ENCODE peak calls at places on chromosomes 1 and 21, in seven cellular contexts. One of them, this sample, is unnamed.
A peak's percentile ranks its signal among the peaks of the same experiment; 100 is the strongest.

GRCh38 chr1:156574039-156574633 is 1.8 kb upstream of the IQGAP3 start:
- DNase-seq in esophagus muscularis mucosa: no peak
- DNase-seq in SJSA1: no peak
- DNase-seq in DND-41: no peak
- DNase-seq in left ventricle myocardium inferior: no peak
- DNase-seq in uterus: no peak
- DNase-seq in tibial nerve: no peak
- DNase-seq in this sample: no peak

GRCh38 chr1:152699746-152700145 is 1.6 kb downstream of the LCE2A start:
- DNase-seq in esophagus muscularis mucosa: no peak
- DNase-seq in SJSA1: no peak
- DNase-seq in DND-41: no peak
- DNase-seq in left ventricle myocardium inferior: no peak
- DNase-seq in uterus: no peak
- DNase-seq in tibial nerve: no peak
- DNase-seq in this sample: no peak

GRCh38 chr21:42421018-42421793 is 17.5 kb downstream of the UBASH3A start:
- DNase-seq in esophagus muscularis mucosa: no peak
- DNase-seq in SJSA1: no peak
- DNase-seq in DND-41: peak; percentile 85
- DNase-seq in left ventricle myocardium inferior: no peak
- DNase-seq in uterus: no peak
- DNase-seq in tibial nerve: no peak
- DNase-seq in this sample: no peak

GRCh38 chr1:29280780-29281131 is 44.4 kb downstream of the PTPRU start:
- DNase-seq in esophagus muscularis mucosa: no peak
- DNase-seq in SJSA1: no peak
- DNase-seq in DND-41: no peak
- DNase-seq in left ventricle myocardium inferior: no peak
- DNase-seq in uterus: no peak
- DNase-seq in tibial nerve: no peak
- DNase-seq in this sample: no peak

GRCh38 chr1:4660917-4661594 is 6.6 kb downstream of the AJAP1 start:
- DNase-seq in esophagus muscularis mucosa: no peak
- DNase-seq in SJSA1: no peak
- DNase-seq in DND-41: no peak
- DNase-seq in left ventricle myocardium inferior: no peak
- DNase-seq in uterus: no peak
- DNase-seq in tibial nerve: no peak
- DNase-seq in this sample: no peak

GRCh38 chr1:222357252-222357651 is 190.7 kb downstream of the HHIPL2 start:
- DNase-seq in esophagus muscularis mucosa: peak; percentile 39
- DNase-seq in SJSA1: no peak
- DNase-seq in DND-41: no peak
- DNase-seq in left ventricle myocardium inferior: no peak
- DNase-seq in uterus: no peak
- DNase-seq in tibial nerve: no peak
- DNase-seq in this sample: no peak

GRCh38 chr1:41418868-41419583 is 57.8 kb downstream of the FOXO6 start:
- DNase-seq in esophagus muscularis mucosa: no peak
- DNase-seq in SJSA1: peak; percentile 53
- DNase-seq in DND-41: no peak
- DNase-seq in left ventricle myocardium inferior: peak; percentile 83
- DNase-seq in uterus: peak; percentile 68
- DNase-seq in tibial nerve: peak; percentile 18
- DNase-seq in this sample: peak; percentile 97

GRCh38 chr1:66300986-66301451 is 232.9 kb upstream of the SGIP1 start:
- DNase-seq in esophagus muscularis mucosa: no peak
- DNase-seq in SJSA1: peak; percentile 63
- DNase-seq in DND-41: peak; percentile 17
- DNase-seq in left ventricle myocardium inferior: no peak
- DNase-seq in uterus: no peak
- DNase-seq in tibial nerve: peak; percentile 12
- DNase-seq in this sample: no peak

GRCh38 chr1:168301664-168302320 is 21.1 kb downstream of the TBX19 start:
- DNase-seq in esophagus muscularis mucosa: no peak
- DNase-seq in SJSA1: peak; percentile 70
- DNase-seq in DND-41: no peak
- DNase-seq in left ventricle myocardium inferior: no peak
- DNase-seq in uterus: no peak
- DNase-seq in tibial nerve: no peak
- DNase-seq in this sample: peak; percentile 15

GRCh38 chr1:202159534-202160371 is 649 bp downstream of the PTPN7 start:
- DNase-seq in esophagus muscularis mucosa: no peak
- DNase-seq in SJSA1: no peak
- DNase-seq in DND-41: peak; percentile 87
- DNase-seq in left ventricle myocardium inferior: no peak
- DNase-seq in uterus: no peak
- DNase-seq in tibial nerve: no peak
- DNase-seq in this sample: no peak

GRCh38 chr1:179881642-179882252 is 338 bp upstream of the TOR1AIP1 start:
- DNase-seq in esophagus muscularis mucosa: no peak
- DNase-seq in SJSA1: no peak
- DNase-seq in DND-41: no peak
- DNase-seq in left ventricle myocardium inferior: no peak
- DNase-seq in uterus: peak; percentile 93
- DNase-seq in tibial nerve: peak; percentile 86
- DNase-seq in this sample: peak; percentile 91

GRCh38 chr1:210031473-210031872 is 93.5 kb downstream of the SYT14 start:
- DNase-seq in esophagus muscularis mucosa: no peak
- DNase-seq in SJSA1: no peak
- DNase-seq in DND-41: no peak
- DNase-seq in left ventricle myocardium inferior: no peak
- DNase-seq in uterus: no peak
- DNase-seq in tibial nerve: no peak
- DNase-seq in this sample: no peak

GRCh38 chr1:201011616-201012015 is 11.9 kb downstream of the KIF21B start:
- DNase-seq in esophagus muscularis mucosa: no peak
- DNase-seq in SJSA1: no peak
- DNase-seq in DND-41: no peak
- DNase-seq in left ventricle myocardium inferior: no peak
- DNase-seq in uterus: no peak
- DNase-seq in tibial nerve: no peak
- DNase-seq in this sample: no peak

GRCh38 chr1:212410231-212410825 is 4.4 kb downstream of the PACC1 start:
- DNase-seq in esophagus muscularis mucosa: no peak
- DNase-seq in SJSA1: no peak
- DNase-seq in DND-41: no peak
- DNase-seq in left ventricle myocardium inferior: no peak
- DNase-seq in uterus: no peak
- DNase-seq in tibial nerve: no peak
- DNase-seq in this sample: no peak

GRCh38 chr1:20343149-20343936 is 52.7 kb downstream of the VWA5B1 start:
- DNase-seq in esophagus muscularis mucosa: no peak
- DNase-seq in SJSA1: no peak
- DNase-seq in DND-41: no peak
- DNase-seq in left ventricle myocardium inferior: peak; percentile 37
- DNase-seq in uterus: peak; percentile 26
- DNase-seq in tibial nerve: no peak
- DNase-seq in this sample: no peak

GRCh38 chr1:164343189-164343588 is 215.8 kb upstream of the PBX1 start:
- DNase-seq in esophagus muscularis mucosa: no peak
- DNase-seq in SJSA1: no peak
- DNase-seq in DND-41: no peak
- DNase-seq in left ventricle myocardium inferior: no peak
- DNase-seq in uterus: no peak
- DNase-seq in tibial nerve: no peak
- DNase-seq in this sample: no peak

GRCh38 chr1:177442580-177442979 is 271.8 kb downstream of the BRINP2 start:
- DNase-seq in esophagus muscularis mucosa: no peak
- DNase-seq in SJSA1: no peak
- DNase-seq in DND-41: no peak
- DNase-seq in left ventricle myocardium inferior: no peak
- DNase-seq in uterus: no peak
- DNase-seq in tibial nerve: no peak
- DNase-seq in this sample: no peak

GRCh38 chr1:111510003-111510380 is 6.6 kb upstream of the ADORA3 start:
- DNase-seq in esophagus muscularis mucosa: no peak
- DNase-seq in SJSA1: no peak
- DNase-seq in DND-41: no peak
- DNase-seq in left ventricle myocardium inferior: peak; percentile 72
- DNase-seq in uterus: peak; percentile 64
- DNase-seq in tibial nerve: no peak
- DNase-seq in this sample: no peak

GRCh38 chr1:248045209-248045608 is 1.4 kb upstream of the OR2L3 start:
- DNase-seq in esophagus muscularis mucosa: no peak
- DNase-seq in SJSA1: no peak
- DNase-seq in DND-41: no peak
- DNase-seq in left ventricle myocardium inferior: no peak
- DNase-seq in uterus: no peak
- DNase-seq in tibial nerve: no peak
- DNase-seq in this sample: no peak

GRCh38 chr1:198624648-198624980 is 14.2 kb upstream of the PTPRC start:
- DNase-seq in esophagus muscularis mucosa: no peak
- DNase-seq in SJSA1: no peak
- DNase-seq in DND-41: no peak
- DNase-seq in left ventricle myocardium inferior: no peak
- DNase-seq in uterus: no peak
- DNase-seq in tibial nerve: no peak
- DNase-seq in this sample: no peak

GRCh38 chr1:9874959-9875635 is 35.0 kb downstream of the CTNNBIP1 start:
- DNase-seq in esophagus muscularis mucosa: no peak
- DNase-seq in SJSA1: peak; percentile 78
- DNase-seq in DND-41: peak; percentile 80
- DNase-seq in left ventricle myocardium inferior: peak; percentile 67
- DNase-seq in uterus: peak; percentile 71
- DNase-seq in tibial nerve: peak; percentile 60
- DNase-seq in this sample: peak; percentile 95

GRCh38 chr1:201146626-201147390 is 7.5 kb downstream of the TMEM9 start:
- DNase-seq in esophagus muscularis mucosa: no peak
- DNase-seq in SJSA1: no peak
- DNase-seq in DND-41: no peak
- DNase-seq in left ventricle myocardium inferior: no peak
- DNase-seq in uterus: no peak
- DNase-seq in tibial nerve: no peak
- DNase-seq in this sample: no peak

GRCh38 chr1:211623510-211623909 is 44.5 kb upstream of the SLC30A1 start:
- DNase-seq in esophagus muscularis mucosa: no peak
- DNase-seq in SJSA1: no peak
- DNase-seq in DND-41: no peak
- DNase-seq in left ventricle myocardium inferior: no peak
- DNase-seq in uterus: no peak
- DNase-seq in tibial nerve: no peak
- DNase-seq in this sample: no peak

GRCh38 chr1:160850541-160850940 is 12.1 kb downstream of the CD244 start:
- DNase-seq in esophagus muscularis mucosa: no peak
- DNase-seq in SJSA1: no peak
- DNase-seq in DND-41: no peak
- DNase-seq in left ventricle myocardium inferior: no peak
- DNase-seq in uterus: no peak
- DNase-seq in tibial nerve: no peak
- DNase-seq in this sample: no peak

DNA sequence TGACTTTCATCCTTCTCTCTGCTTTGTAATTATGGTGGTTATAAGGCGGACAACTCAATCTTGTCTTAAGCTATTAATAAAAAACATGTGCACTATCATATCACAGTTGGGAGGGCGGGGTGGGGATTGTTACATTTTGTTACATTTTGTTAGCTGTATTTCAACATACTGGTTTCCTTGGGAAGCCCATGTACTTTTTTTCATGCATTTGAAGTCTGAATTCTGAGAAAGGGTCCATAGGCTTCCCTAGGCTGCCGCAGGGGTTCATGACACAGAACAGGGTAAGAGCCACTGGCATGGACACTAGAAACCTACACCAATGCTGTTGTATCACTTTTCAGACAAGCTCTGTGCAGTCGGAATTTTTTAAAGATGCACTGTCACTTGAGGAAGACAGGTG is 178.8 kb downstream of the ETS2 start:
- DNase-seq in esophagus muscularis mucosa: no peak
- DNase-seq in SJSA1: no peak
- DNase-seq in DND-41: peak; percentile 80
- DNase-seq in left ventricle myocardium inferior: no peak
- DNase-seq in uterus: no peak
- DNase-seq in tibial nerve: no peak
- DNase-seq in this sample: no peak
- H3K4me1 ChIP-seq in esophagus muscularis mucosa: peaks cover 36% of the 10 kb centered on the region
- H3K4me1 ChIP-seq in SJSA1: peaks cover 74% of the 10 kb centered on the region
- H3K4me1 ChIP-seq in DND-41: peaks cover 100% of the 10 kb centered on the region
- H3K4me1 ChIP-seq in left ventricle myocardium inferior: peaks cover 56% of the 10 kb centered on the region
- H3K4me1 ChIP-seq in uterus: peaks cover 4% of the 10 kb centered on the region
- H3K4me1 ChIP-seq in tibial nerve: no peaks in the 10 kb centered on the region
- H3K4me1 ChIP-seq in this sample: peaks cover 74% of the 10 kb centered on the region

GRCh38 chr1:234505774-234506114 is 26.8 kb upstream of the TARBP1 start:
- DNase-seq in esophagus muscularis mucosa: no peak
- DNase-seq in SJSA1: no peak
- DNase-seq in DND-41: no peak
- DNase-seq in left ventricle myocardium inferior: no peak
- DNase-seq in uterus: no peak
- DNase-seq in tibial nerve: no peak
- DNase-seq in this sample: no peak
- H3K4me3 ChIP-seq in esophagus muscularis mucosa: no peak overlapping the region
- H3K4me3 ChIP-seq in SJSA1: no peak overlapping the region
- H3K4me3 ChIP-seq in DND-41: no peak overlapping the region
- H3K4me3 ChIP-seq in left ventricle myocardium inferior: no peak overlapping the region
- H3K4me3 ChIP-seq in uterus: no peak overlapping the region
- H3K4me3 ChIP-seq in tibial nerve: no peak overlapping the region
- H3K4me3 ChIP-seq in this sample: no peak overlapping the region

GRCh38 chr1:60899464-60899863 is 182.9 kb upstream of the NFIA start:
- DNase-seq in esophagus muscularis mucosa: no peak
- DNase-seq in SJSA1: no peak
- DNase-seq in DND-41: no peak
- DNase-seq in left ventricle myocardium inferior: no peak
- DNase-seq in uterus: no peak
- DNase-seq in tibial nerve: no peak
- DNase-seq in this sample: no peak

GRCh38 chr1:60897003-60897402 is 185.4 kb upstream of the NFIA start:
- DNase-seq in esophagus muscularis mucosa: no peak
- DNase-seq in SJSA1: no peak
- DNase-seq in DND-41: no peak
- DNase-seq in left ventricle myocardium inferior: peak; percentile 33
- DNase-seq in uterus: no peak
- DNase-seq in tibial nerve: no peak
- DNase-seq in this sample: no peak

GRCh38 chr1:60898987-60899386 is 183.4 kb upstream of the NFIA start:
- DNase-seq in esophagus muscularis mucosa: no peak
- DNase-seq in SJSA1: no peak
- DNase-seq in DND-41: no peak
- DNase-seq in left ventricle myocardium inferior: no peak
- DNase-seq in uterus: no peak
- DNase-seq in tibial nerve: no peak
- DNase-seq in this sample: no peak

GRCh38 chr1:60895167-60896124 is 186.9 kb upstream of the NFIA start:
- DNase-seq in esophagus muscularis mucosa: no peak
- DNase-seq in SJSA1: no peak
- DNase-seq in DND-41: no peak
- DNase-seq in left ventricle myocardium inferior: no peak
- DNase-seq in uterus: no peak
- DNase-seq in tibial nerve: no peak
- DNase-seq in this sample: no peak

GRCh38 chr1:60898413-60898812 is 183.9 kb upstream of the NFIA start:
- DNase-seq in esophagus muscularis mucosa: no peak
- DNase-seq in SJSA1: no peak
- DNase-seq in DND-41: no peak
- DNase-seq in left ventricle myocardium inferior: no peak
- DNase-seq in uterus: no peak
- DNase-seq in tibial nerve: no peak
- DNase-seq in this sample: no peak
- H3K4me1 ChIP-seq in esophagus muscularis mucosa: peaks cover 16% of the 10 kb centered on the region
- H3K4me1 ChIP-seq in SJSA1: no peaks in the 10 kb centered on the region
- H3K4me1 ChIP-seq in DND-41: no peaks in the 10 kb centered on the region
- H3K4me1 ChIP-seq in left ventricle myocardium inferior: peaks cover 73% of the 10 kb centered on the region
- H3K4me1 ChIP-seq in uterus: no peaks in the 10 kb centered on the region
- H3K4me1 ChIP-seq in tibial nerve: no peaks in the 10 kb centered on the region
- H3K4me1 ChIP-seq in this sample: peaks cover 5% of the 10 kb centered on the region

GRCh38 chr21:33019885-33020557 is 5.7 kb upstream of the OLIG2 start:
- DNase-seq in esophagus muscularis mucosa: no peak
- DNase-seq in SJSA1: no peak
- DNase-seq in DND-41: peak; percentile 51
- DNase-seq in left ventricle myocardium inferior: no peak
- DNase-seq in uterus: no peak
- DNase-seq in tibial nerve: no peak
- DNase-seq in this sample: no peak
- H3K4me3 ChIP-seq in esophagus muscularis mucosa: peak overlapping the region; percentile 31
- H3K4me3 ChIP-seq in SJSA1: no peak overlapping the region
- H3K4me3 ChIP-seq in DND-41: no peak overlapping the region
- H3K4me3 ChIP-seq in left ventricle myocardium inferior: peak overlapping the region; percentile 43
- H3K4me3 ChIP-seq in uterus: no peak overlapping the region
- H3K4me3 ChIP-seq in tibial nerve: peak overlapping the region; percentile 28
- H3K4me3 ChIP-seq in this sample: no peak overlapping the region

This sample was measured in SJCRH30.